ENCODE peak calls at places on chromosome 6, in eight cellular contexts. One of them, this sample, is unnamed.

GRCh38 chr6:8279094-8279805 is 156.1 kb downstream of the SLC35B3 start:
- DNase-seq in heart left ventricle: no peak
- DNase-seq in upper lobe of right lung: no peak
- DNase-seq in left ventricle myocardium inferior: no peak
- DNase-seq in stomach: no peak
- DNase-seq in AG04449: no peak
- DNase-seq in choroid plexus epithelial cell: no peak
- DNase-seq in GM12865: no peak
- DNase-seq in this sample: no peak

GRCh38 chr6:125639621-125640020 is 109.8 kb upstream of the HEY2 start:
- DNase-seq in heart left ventricle: no peak
- DNase-seq in upper lobe of right lung: no peak
- DNase-seq in left ventricle myocardium inferior: no peak
- DNase-seq in stomach: no peak
- DNase-seq in AG04449: no peak
- DNase-seq in choroid plexus epithelial cell: no peak
- DNase-seq in GM12865: no peak
- DNase-seq in this sample: peak

GRCh38 chr6:152635949-152636674 is 1.1 kb downstream of the SYNE1 start:
- DNase-seq in heart left ventricle: peak
- DNase-seq in upper lobe of right lung: peak
- DNase-seq in left ventricle myocardium inferior: peak
- DNase-seq in stomach: no peak
- DNase-seq in AG04449: no peak
- DNase-seq in choroid plexus epithelial cell: peak
- DNase-seq in GM12865: peak
- DNase-seq in this sample: peak

GRCh38 chr6:36683145-36683655 is 4.7 kb downstream of the CDKN1A start:
- DNase-seq in heart left ventricle: no peak
- DNase-seq in upper lobe of right lung: peak
- DNase-seq in left ventricle myocardium inferior: no peak
- DNase-seq in stomach: peak
- DNase-seq in AG04449: no peak
- DNase-seq in choroid plexus epithelial cell: no peak
- DNase-seq in GM12865: no peak
- DNase-seq in this sample: no peak

GRCh38 chr6:136378888-136379287 is 89.2 kb upstream of the BCLAF1 start:
- DNase-seq in heart left ventricle: no peak
- DNase-seq in upper lobe of right lung: no peak
- DNase-seq in left ventricle myocardium inferior: no peak
- DNase-seq in stomach: no peak
- DNase-seq in AG04449: no peak
- DNase-seq in choroid plexus epithelial cell: no peak
- DNase-seq in GM12865: no peak
- DNase-seq in this sample: peak

GRCh38 chr6:66896415-66896814 is 1189.4 kb upstream of the EYS start:
- DNase-seq in heart left ventricle: no peak
- DNase-seq in upper lobe of right lung: no peak
- DNase-seq in left ventricle myocardium inferior: no peak
- DNase-seq in stomach: no peak
- DNase-seq in AG04449: no peak
- DNase-seq in choroid plexus epithelial cell: peak
- DNase-seq in GM12865: no peak
- DNase-seq in this sample: no peak

GRCh38 chr6:43506667-43507471 is 3.3 kb downstream of the LRRC73 start:
- DNase-seq in heart left ventricle: peak
- DNase-seq in upper lobe of right lung: peak
- DNase-seq in left ventricle myocardium inferior: peak
- DNase-seq in stomach: peak
- DNase-seq in AG04449: peak
- DNase-seq in choroid plexus epithelial cell: peak
- DNase-seq in GM12865: peak
- DNase-seq in this sample: peak

GRCh38 chr6:135362124-135362523 is 135.4 kb downstream of the AHI1 start:
- DNase-seq in heart left ventricle: no peak
- DNase-seq in upper lobe of right lung: no peak
- DNase-seq in left ventricle myocardium inferior: no peak
- DNase-seq in stomach: no peak
- DNase-seq in AG04449: no peak
- DNase-seq in choroid plexus epithelial cell: no peak
- DNase-seq in GM12865: no peak
- DNase-seq in this sample: no peak

GRCh38 chr6:98824907-98825601 is 9.3 kb upstream of the POU3F2 start:
- DNase-seq in heart left ventricle: no peak
- DNase-seq in upper lobe of right lung: no peak
- DNase-seq in left ventricle myocardium inferior: no peak
- DNase-seq in stomach: no peak
- DNase-seq in AG04449: no peak
- DNase-seq in choroid plexus epithelial cell: no peak
- DNase-seq in GM12865: no peak
- DNase-seq in this sample: no peak

GRCh38 chr6:162765251-162765650 is 37.5 kb downstream of the PACRG start:
- DNase-seq in heart left ventricle: no peak
- DNase-seq in upper lobe of right lung: no peak
- DNase-seq in left ventricle myocardium inferior: no peak
- DNase-seq in stomach: no peak
- DNase-seq in AG04449: no peak
- DNase-seq in choroid plexus epithelial cell: no peak
- DNase-seq in GM12865: no peak
- DNase-seq in this sample: no peak

GRCh38 chr6:105094133-105094640 is 85.6 kb downstream of the POPDC3 start:
- DNase-seq in heart left ventricle: no peak
- DNase-seq in upper lobe of right lung: no peak
- DNase-seq in left ventricle myocardium inferior: no peak
- DNase-seq in stomach: no peak
- DNase-seq in AG04449: no peak
- DNase-seq in choroid plexus epithelial cell: no peak
- DNase-seq in GM12865: no peak
- DNase-seq in this sample: no peak

GRCh38 chr6:49453221-49453620 is 9.8 kb downstream of the MMUT start:
- DNase-seq in heart left ventricle: no peak
- DNase-seq in upper lobe of right lung: no peak
- DNase-seq in left ventricle myocardium inferior: no peak
- DNase-seq in stomach: no peak
- DNase-seq in AG04449: no peak
- DNase-seq in choroid plexus epithelial cell: peak
- DNase-seq in GM12865: no peak
- DNase-seq in this sample: peak

GRCh38 chr6:27814665-27815424 is 97.4 kb downstream of the OR2B2 start:
- DNase-seq in heart left ventricle: peak
- DNase-seq in upper lobe of right lung: no peak
- DNase-seq in left ventricle myocardium inferior: no peak
- DNase-seq in stomach: peak
- DNase-seq in AG04449: peak
- DNase-seq in choroid plexus epithelial cell: peak
- DNase-seq in GM12865: peak
- DNase-seq in this sample: peak

GRCh38 chr6:6521961-6522360 is 66.6 kb upstream of the LY86 start:
- DNase-seq in heart left ventricle: no peak
- DNase-seq in upper lobe of right lung: no peak
- DNase-seq in left ventricle myocardium inferior: no peak
- DNase-seq in stomach: no peak
- DNase-seq in AG04449: no peak
- DNase-seq in choroid plexus epithelial cell: no peak
- DNase-seq in GM12865: no peak
- DNase-seq in this sample: no peak

GRCh38 chr6:46190889-46191288 is 20.1 kb upstream of the ENPP5 start:
- DNase-seq in heart left ventricle: peak
- DNase-seq in upper lobe of right lung: no peak
- DNase-seq in left ventricle myocardium inferior: peak
- DNase-seq in stomach: no peak
- DNase-seq in AG04449: no peak
- DNase-seq in choroid plexus epithelial cell: no peak
- DNase-seq in GM12865: no peak
- DNase-seq in this sample: no peak

GRCh38 chr6:112311950-112312547 is 35.1 kb upstream of the RFPL4B start:
- DNase-seq in heart left ventricle: no peak
- DNase-seq in upper lobe of right lung: no peak
- DNase-seq in left ventricle myocardium inferior: no peak
- DNase-seq in stomach: no peak
- DNase-seq in AG04449: no peak
- DNase-seq in choroid plexus epithelial cell: peak
- DNase-seq in GM12865: peak
- DNase-seq in this sample: peak

GRCh38 chr6:148345176-148345575 is 2.5 kb downstream of the SASH1 start:
- DNase-seq in heart left ventricle: no peak
- DNase-seq in upper lobe of right lung: no peak
- DNase-seq in left ventricle myocardium inferior: no peak
- DNase-seq in stomach: no peak
- DNase-seq in AG04449: no peak
- DNase-seq in choroid plexus epithelial cell: no peak
- DNase-seq in GM12865: no peak
- DNase-seq in this sample: no peak

GRCh38 chr6:9647599-9647998 is 767.3 kb downstream of the TFAP2A start:
- DNase-seq in heart left ventricle: no peak
- DNase-seq in upper lobe of right lung: no peak
- DNase-seq in left ventricle myocardium inferior: no peak
- DNase-seq in stomach: no peak
- DNase-seq in AG04449: no peak
- DNase-seq in choroid plexus epithelial cell: peak
- DNase-seq in GM12865: no peak
- DNase-seq in this sample: peak

DNA sequence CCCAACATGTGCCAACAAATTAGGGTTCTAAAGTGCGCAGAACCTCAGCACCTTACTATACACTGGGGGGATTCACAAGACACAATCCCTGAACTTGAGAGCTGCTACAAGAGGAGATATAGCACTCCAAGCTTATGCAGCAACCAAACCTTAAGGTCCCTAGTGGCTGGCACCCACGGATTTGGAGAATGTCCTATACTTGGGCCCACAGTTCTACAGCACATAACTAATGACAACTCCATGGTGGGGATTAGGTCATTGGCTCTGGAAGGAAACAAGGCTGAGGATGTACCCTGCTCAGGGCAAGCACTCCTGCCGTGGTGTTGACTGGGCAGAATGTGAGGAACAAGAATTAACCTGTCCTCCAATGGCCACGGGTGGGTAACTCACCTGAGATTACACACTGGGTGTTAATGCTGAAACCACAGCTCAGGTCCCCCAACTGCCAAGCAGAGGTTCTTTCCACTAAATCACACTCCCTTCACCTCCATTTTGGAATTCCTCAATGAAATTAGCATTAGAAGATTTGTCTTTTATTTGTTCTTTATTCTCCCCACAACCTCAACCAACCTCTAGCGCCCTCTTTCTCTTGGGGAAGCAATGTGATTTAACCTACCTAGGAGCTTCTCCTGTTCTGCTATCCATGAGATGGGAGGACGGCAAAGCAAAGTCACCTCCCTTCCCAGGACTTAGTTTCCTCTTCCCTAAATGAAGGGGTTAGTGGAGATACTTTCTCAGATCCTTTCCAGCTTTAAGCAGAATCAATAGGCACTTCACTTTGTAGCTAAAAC is 32.0 kb downstream of the TRERF1 start:
- DNase-seq in heart left ventricle: no peak
- DNase-seq in upper lobe of right lung: no peak
- DNase-seq in left ventricle myocardium inferior: no peak
- DNase-seq in stomach: no peak
- DNase-seq in AG04449: no peak
- DNase-seq in choroid plexus epithelial cell: no peak
- DNase-seq in GM12865: no peak
- DNase-seq in this sample: no peak
- TF ChIP-seq CTCF in heart left ventricle: no peak
- TF ChIP-seq CTCF in upper lobe of right lung: no peak
- TF ChIP-seq CTCF in left ventricle myocardium inferior: no peak
- TF ChIP-seq CTCF in stomach: no peak
- TF ChIP-seq CTCF in AG04449: no peak
- TF ChIP-seq CTCF in choroid plexus epithelial cell: no peak
- TF ChIP-seq CTCF in GM12865: no peak
- TF ChIP-seq CTCF in this sample: no peak

GRCh38 chr6:127117979-127118504 is 429 bp upstream of the RSPO3 start:
- DNase-seq in heart left ventricle: no peak
- DNase-seq in upper lobe of right lung: peak
- DNase-seq in left ventricle myocardium inferior: no peak
- DNase-seq in stomach: no peak
- DNase-seq in AG04449: no peak
- DNase-seq in choroid plexus epithelial cell: no peak
- DNase-seq in GM12865: no peak
- DNase-seq in this sample: no peak
- H3K4me3 ChIP-seq in heart left ventricle: peak
- H3K4me3 ChIP-seq in upper lobe of right lung: peak
- H3K4me3 ChIP-seq in left ventricle myocardium inferior: peak
- H3K4me3 ChIP-seq in stomach: peak
- H3K4me3 ChIP-seq in AG04449: peak
- H3K4me3 ChIP-seq in choroid plexus epithelial cell: peak
- H3K4me3 ChIP-seq in GM12865: no peak
- H3K4me3 ChIP-seq in this sample: peak

DNA sequence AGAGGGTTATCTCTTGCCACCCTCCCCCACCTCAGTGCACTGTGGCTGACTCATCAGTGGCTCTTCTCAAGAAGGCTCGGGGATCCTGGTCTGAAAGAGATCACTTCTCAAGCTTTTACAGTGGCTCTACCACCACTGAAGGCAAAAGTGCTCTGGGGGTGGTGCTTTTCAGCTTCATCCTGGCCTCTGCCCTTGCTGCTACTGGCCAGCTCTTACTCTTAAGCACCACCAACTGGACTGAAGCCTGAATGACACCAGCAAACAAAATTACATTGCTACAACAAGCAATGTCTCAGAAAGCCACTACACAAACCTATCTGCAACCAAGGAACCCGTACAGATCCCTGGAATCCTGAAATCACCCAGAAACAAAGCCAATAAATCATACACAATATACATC is 402.1 kb downstream of the EPHA7 start:
- DNase-seq in heart left ventricle: no peak
- DNase-seq in upper lobe of right lung: no peak
- DNase-seq in left ventricle myocardium inferior: no peak
- DNase-seq in stomach: no peak
- DNase-seq in AG04449: no peak
- DNase-seq in choroid plexus epithelial cell: peak
- DNase-seq in GM12865: peak
- DNase-seq in this sample: peak
- TF ChIP-seq CTCF in heart left ventricle: no peak
- TF ChIP-seq CTCF in upper lobe of right lung: no peak
- TF ChIP-seq CTCF in left ventricle myocardium inferior: no peak
- TF ChIP-seq CTCF in stomach: no peak
- TF ChIP-seq CTCF in AG04449: no peak
- TF ChIP-seq CTCF in choroid plexus epithelial cell: peak
- TF ChIP-seq CTCF in GM12865: peak
- TF ChIP-seq CTCF in this sample: no peak

GRCh38 chr6:102799051-102799450 is 1405.5 kb downstream of the GRIK2 start:
- DNase-seq in heart left ventricle: no peak
- DNase-seq in upper lobe of right lung: peak
- DNase-seq in left ventricle myocardium inferior: no peak
- DNase-seq in stomach: no peak
- DNase-seq in AG04449: no peak
- DNase-seq in choroid plexus epithelial cell: no peak
- DNase-seq in GM12865: no peak
- DNase-seq in this sample: no peak

GRCh38 chr6:102793752-102794151 is 1400.2 kb downstream of the GRIK2 start:
- DNase-seq in heart left ventricle: no peak
- DNase-seq in upper lobe of right lung: no peak
- DNase-seq in left ventricle myocardium inferior: no peak
- DNase-seq in stomach: no peak
- DNase-seq in AG04449: no peak
- DNase-seq in choroid plexus epithelial cell: no peak
- DNase-seq in GM12865: no peak
- DNase-seq in this sample: no peak

DNA sequence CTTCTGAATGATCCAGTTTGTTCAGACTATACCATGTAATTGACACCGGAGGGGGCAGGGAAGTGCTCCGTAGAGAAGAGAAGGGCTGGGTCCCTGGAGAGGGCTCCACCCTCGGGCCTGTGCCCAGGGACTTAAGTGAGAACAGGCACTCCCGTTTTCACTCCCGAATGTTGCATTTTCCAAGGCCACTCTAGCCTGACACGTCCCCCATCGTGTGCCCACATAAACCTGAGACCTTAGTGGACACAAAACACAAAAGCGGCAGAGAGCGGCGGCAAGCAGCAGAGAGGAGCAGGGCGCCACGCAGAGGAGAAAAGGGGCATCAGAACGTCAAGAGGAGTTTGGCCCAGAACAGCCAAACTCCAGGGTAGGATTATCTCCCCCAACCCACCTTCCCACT is 1405.1 kb downstream of the GRIK2 start:
- DNase-seq in heart left ventricle: no peak
- DNase-seq in upper lobe of right lung: peak
- DNase-seq in left ventricle myocardium inferior: no peak
- DNase-seq in stomach: no peak
- DNase-seq in AG04449: no peak
- DNase-seq in choroid plexus epithelial cell: peak
- DNase-seq in GM12865: no peak
- DNase-seq in this sample: no peak
- H3K4me3 ChIP-seq in heart left ventricle: no peak
- H3K4me3 ChIP-seq in upper lobe of right lung: no peak
- H3K4me3 ChIP-seq in left ventricle myocardium inferior: no peak
- H3K4me3 ChIP-seq in stomach: no peak
- H3K4me3 ChIP-seq in AG04449: no peak
- H3K4me3 ChIP-seq in choroid plexus epithelial cell: peak
- H3K4me3 ChIP-seq in GM12865: no peak
- H3K4me3 ChIP-seq in this sample: no peak

This sample was measured in cardiac fibroblast.